ENCODE peak calls at places on chromosomes 11 and 22, in seven cellular contexts. B is neural crest cell, D is esophagus muscularis mucosa, N is neural progenitor cell, Y is dorsolateral prefrontal cortex, W is endothelial cell, G is GM10248. E is an unnamed sample.

GRCh38 chr11:94674005-94674491 is 94.1 kb upstream of the AMOTL1 start:
- DNase-seq in G (no peak), D (peak), W (no peak), Y (no peak), B (no peak), N (no peak), E (no peak)

GRCh38 chr22:29316429-29316828 is 932 bp upstream of the RASL10A start:
- DNase-seq in N (no peak), B (no peak), W (no peak), Y (no peak), G (no peak), D (no peak), E (no peak)

GRCh38 chr22:36398602-36399472 is 11.1 kb upstream of the MYH9 start:
- DNase-seq in N (no peak), D (no peak), G (no peak), B (no peak), W (no peak), Y (no peak), E (no peak)

GRCh38 chr11:7437706-7438105 is 47.6 kb upstream of the OLFML1 start:
- DNase-seq in G (no peak), B (no peak), D (no peak), Y (no peak), W (no peak), N (no peak), E (no peak)

GRCh38 chr11:80521592-80521991 is 1080.8 kb upstream of the TENM4 start:
- DNase-seq in N (no peak), W (no peak), G (no peak), Y (no peak), B (no peak), D (no peak), E (no peak)

GRCh38 chr22:39478461-39478860 is 21.6 kb downstream of the MGAT3 start:
- DNase-seq in W (peak), G (no peak), Y (no peak), N (peak), B (no peak), D (no peak), E (no peak)

GRCh38 chr11:44622721-44623258 is 57.3 kb downstream of the CD82 start:
- DNase-seq in D (peak), W (no peak), N (no peak), B (no peak), G (peak), Y (peak), E (peak)

GRCh38 chr11:14974723-14975587 is 2.8 kb upstream of the CALCA start:
- DNase-seq in W (peak), N (peak), G (peak), D (no peak), B (peak), Y (no peak), E (peak)

DNA sequence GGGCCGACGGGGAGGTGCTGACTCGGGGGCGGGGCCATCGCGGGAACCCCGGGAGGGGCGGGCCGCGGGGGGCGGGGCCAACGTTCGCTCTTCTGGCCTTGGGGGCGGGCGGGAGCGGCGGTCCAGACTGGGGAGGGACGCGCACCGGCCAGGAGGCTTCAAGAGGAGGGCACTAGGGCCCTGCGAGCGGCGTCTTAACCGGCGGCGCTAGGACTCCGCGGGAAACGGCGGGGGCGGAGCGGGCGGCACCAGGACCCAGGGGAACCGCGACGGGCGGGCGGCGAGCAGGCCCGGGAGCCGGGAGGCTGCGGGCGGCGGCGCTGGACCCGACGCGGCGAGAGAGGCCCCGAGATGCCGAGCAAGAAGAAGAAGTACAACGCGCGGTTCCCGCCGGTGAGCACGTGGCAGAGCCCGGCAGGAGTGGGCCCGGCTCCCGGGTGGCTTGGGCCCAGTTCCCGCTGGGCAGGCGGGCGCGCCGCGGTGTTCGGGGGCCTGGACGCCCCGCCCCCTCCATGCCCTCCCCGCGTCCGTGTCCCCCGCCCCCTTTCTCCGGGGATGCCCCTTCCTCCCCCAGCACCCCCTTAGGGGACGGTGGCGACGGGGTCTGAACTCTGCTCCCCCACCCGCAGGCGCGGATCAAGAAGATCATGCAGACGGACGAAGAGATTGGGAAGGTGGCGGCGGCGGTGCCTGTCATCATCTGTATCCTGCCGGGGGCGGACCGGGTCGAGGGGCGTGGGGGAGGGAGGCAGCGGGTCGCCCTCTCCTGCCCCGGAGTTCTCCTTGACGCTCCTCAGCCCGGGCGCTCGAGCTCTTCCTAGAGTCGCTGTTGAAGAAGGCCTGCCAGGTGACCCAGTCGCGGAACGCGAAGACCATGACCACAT is at the start of gene DRAP1:
- DNase-seq in B (peak), G (peak), Y (peak), D (peak), N (peak), W (peak), E (peak)
- TF ChIP-seq CTCF in B (no peak), G (no peak), Y (peak), D (no peak), N (no peak), W (no peak), E (no peak)

GRCh38 chr11:88103337-88104206 is 71.7 kb downstream of the RAB38 start:
- DNase-seq in W (peak), G (peak), Y (no peak), N (peak), D (no peak), B (peak), E (no peak)
- TF ChIP-seq CTCF in W (peak), G (peak), Y (peak), N (peak), D (peak), B (peak), E (no peak)

GRCh38 chr11:10450451-10451398 is 4.3 kb upstream of the AMPD3 start:
- DNase-seq in W (peak), N (peak), Y (no peak), B (peak), G (peak), D (no peak), E (peak)

GRCh38 chr11:10454506-10454901 is 560 bp upstream of the AMPD3 start:
- DNase-seq in W (no peak), D (no peak), Y (no peak), N (no peak), G (no peak), B (no peak), E (no peak)

GRCh38 chr11:10452211-10452767 is 2.8 kb upstream of the AMPD3 start:
- DNase-seq in D (peak), Y (no peak), N (no peak), B (no peak), W (no peak), G (no peak), E (no peak)

GRCh38 chr11:10453261-10453660 is 1.8 kb upstream of the AMPD3 start:
- DNase-seq in W (no peak), D (no peak), N (no peak), G (no peak), B (no peak), Y (no peak), E (no peak)

DNA sequence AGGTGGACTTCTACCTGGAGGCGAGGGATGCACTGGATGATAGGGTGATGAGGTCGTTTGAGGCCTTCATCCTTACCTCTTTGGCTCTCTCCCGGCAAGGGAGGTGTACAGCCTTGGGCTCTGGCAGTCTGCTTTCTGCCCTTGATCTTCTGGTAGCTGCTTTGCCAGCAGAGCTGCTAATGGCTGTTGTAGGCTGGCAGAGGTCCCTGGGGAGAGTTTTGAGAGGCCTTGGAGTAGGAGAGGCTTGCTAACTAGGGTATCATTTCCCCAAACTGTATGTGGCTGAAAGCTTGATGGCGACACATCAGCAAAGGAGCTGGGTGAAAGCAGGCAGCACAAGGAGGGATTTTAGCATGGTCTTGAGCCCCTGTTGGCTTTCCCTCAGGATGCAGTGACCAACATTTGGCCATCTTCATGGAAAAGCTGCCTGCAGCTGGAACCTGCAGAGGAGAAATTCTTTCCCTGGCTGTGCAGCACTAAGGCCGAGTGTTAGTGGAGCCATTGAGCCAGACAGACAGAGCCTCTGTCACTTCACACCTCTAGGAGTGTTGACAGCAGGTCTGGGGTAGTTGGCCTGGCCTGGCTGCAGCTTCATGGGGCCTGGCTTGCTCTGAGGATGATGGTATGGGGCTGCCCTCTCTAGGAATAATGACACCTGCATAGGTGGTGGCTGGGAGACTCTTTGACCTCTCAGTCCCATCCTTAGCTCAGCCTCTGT is 3.5 kb upstream of the AMPD3 start:
- DNase-seq in G (no peak), W (no peak), B (no peak), Y (no peak), N (no peak), D (no peak), E (no peak)
- TF ChIP-seq CTCF in G (no peak), W (no peak), B (no peak), Y (no peak), N (no peak), D (no peak), E (no peak)

DNA sequence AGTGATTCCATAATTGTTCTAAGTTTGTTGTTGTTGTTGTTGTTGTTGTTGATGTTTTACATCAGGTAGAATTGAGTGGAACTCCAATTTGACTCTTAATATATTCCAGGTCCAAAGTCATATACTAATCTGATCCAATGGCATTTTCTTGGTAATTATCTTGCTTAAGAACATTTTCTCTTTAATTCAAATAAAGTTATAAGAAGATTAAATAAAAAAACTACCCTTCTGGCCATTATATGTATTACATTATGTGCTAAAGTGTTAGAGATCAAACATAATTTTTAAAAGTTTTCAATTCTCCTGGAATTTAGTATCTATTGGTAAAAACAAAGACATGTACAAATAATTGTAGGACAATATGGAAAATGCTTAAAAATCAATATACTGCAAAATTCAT is 775.4 kb downstream of the LUZP2 start:
- DNase-seq in B (no peak), W (no peak), N (no peak), G (no peak), D (no peak), Y (no peak), E (no peak)
- TF ChIP-seq CTCF in B (peak), W (peak), N (no peak), G (no peak), D (peak), Y (peak), E (peak)

GRCh38 chr11:117565709-117566108 is 231.3 kb downstream of the DSCAML1 start:
- DNase-seq in D (no peak), N (peak), B (no peak), G (no peak), W (no peak), Y (peak), E (no peak)
- TF ChIP-seq CTCF in D (no peak), N (no peak), B (no peak), G (no peak), W (no peak), Y (no peak), E (no peak)

GRCh38 chr11:111633756-111634362 is 31.6 kb downstream of the SIK2 start:
- DNase-seq in G (no peak), Y (no peak), N (no peak), D (no peak), B (no peak), W (no peak), E (no peak)
- TF ChIP-seq CTCF in G (no peak), Y (no peak), N (no peak), D (no peak), B (no peak), W (no peak), E (no peak)

GRCh38 chr11:63870351-63871197 is 31.7 kb downstream of the MARK2 start:
- DNase-seq in D (no peak), W (peak), Y (no peak), B (no peak), N (no peak), G (no peak), E (no peak)

GRCh38 chr11:63873381-63873780 is 34.5 kb downstream of the MARK2 start:
- DNase-seq in W (no peak), B (no peak), G (no peak), D (no peak), Y (no peak), N (no peak), E (no peak)

GRCh38 chr11:63874511-63874910 is 35.6 kb downstream of the MARK2 start:
- DNase-seq in D (no peak), G (no peak), B (no peak), Y (no peak), N (no peak), W (no peak), E (no peak)

GRCh38 chr11:63872833-63873201 is 33.9 kb downstream of the MARK2 start:
- DNase-seq in W (no peak), Y (no peak), B (no peak), D (no peak), N (no peak), G (no peak), E (no peak)

GRCh38 chr11:63871962-63872832 is 33.3 kb downstream of the MARK2 start:
- DNase-seq in W (peak), D (peak), Y (peak), N (peak), B (peak), G (peak), E (no peak)
- TF ChIP-seq CTCF in W (no peak), D (peak), Y (peak), N (peak), B (peak), G (peak), E (no peak)

DNA sequence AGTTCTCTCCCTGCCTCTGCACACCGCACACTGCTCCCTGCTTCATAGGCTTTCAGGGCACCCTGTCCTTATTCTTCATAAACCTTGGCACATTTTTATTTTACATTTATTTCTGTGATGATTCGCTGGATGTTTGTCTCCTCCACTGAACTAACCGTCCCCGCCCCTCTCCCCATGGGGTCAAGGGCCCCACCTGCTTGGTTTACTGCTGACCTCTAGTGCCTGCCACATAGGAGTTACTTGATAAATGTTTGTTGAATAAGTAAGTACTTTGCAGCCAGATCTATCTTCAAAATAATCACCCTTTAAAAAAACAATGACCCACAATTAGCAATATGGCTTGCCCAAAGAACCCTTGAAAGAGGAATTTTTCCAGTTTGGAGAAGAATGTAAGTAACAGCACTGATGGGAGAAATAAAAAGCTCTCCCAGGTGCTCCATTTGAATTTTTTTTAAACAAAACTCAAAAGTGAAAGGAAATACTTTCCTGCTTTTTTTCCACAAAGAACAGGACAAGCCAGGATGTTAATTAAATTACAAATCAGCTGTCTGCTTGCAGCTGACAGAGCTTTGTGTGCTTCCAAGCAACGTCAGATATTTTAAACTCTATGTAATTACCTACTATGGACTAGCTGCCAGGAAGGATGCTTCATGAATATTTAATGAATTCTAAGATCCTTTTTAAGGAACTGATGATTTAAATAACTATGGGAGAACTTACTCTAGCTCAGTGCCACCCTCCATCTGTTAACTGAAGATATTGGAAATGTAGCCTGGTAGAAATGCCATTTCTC is 1083.6 kb downstream of the DLG2 start:
- DNase-seq in N (peak), Y (no peak), D (no peak), G (no peak), B (no peak), W (no peak), E (no peak)
- TF ChIP-seq CTCF in N (peak), Y (no peak), D (no peak), G (no peak), B (no peak), W (no peak), E (no peak)

GRCh38 chr22:48973694-48974041 is 854.0 kb downstream of the BRD1 start:
- DNase-seq in Y (no peak), W (no peak), D (no peak), N (no peak), G (no peak), B (no peak), E (peak)

GRCh38 chr22:48972979-48973693 is 854.5 kb downstream of the BRD1 start:
- DNase-seq in N (no peak), Y (no peak), D (peak), B (no peak), W (no peak), G (no peak), E (peak)

DNA sequence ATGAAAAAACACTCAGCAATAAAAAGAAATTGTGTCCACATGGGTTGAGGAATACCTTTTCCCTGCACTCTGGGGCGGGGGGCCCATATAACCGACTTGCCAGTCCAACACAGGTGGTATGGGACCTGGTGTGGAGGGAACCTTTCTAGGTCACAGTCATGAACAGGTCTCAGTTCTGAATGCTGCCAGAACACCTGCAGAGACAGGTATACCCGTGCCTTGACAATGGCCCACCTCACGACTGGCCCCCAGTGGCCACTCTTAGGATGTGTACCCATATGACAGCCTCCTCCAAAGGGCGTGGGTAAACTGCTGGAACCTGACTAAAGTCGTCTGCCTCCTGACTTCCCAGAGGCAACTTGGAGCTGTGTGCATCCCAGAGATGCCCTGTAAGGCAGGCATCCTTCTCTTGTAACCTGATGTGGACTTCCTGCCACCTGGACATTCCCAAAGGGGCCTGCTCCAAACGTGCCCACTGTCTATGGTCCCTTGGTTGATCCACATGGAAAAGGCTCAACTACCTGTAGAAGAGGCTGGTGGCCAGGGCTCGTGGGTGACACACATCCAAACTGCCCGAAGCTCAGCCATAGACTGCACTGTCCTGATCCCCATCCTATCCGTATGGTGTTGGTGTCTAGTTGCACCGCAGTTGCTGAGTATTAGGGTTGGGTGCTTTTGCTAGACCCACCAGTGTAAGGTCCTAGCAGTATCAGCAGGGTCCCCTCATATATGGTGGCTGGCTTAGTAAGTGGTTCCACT is 859.3 kb downstream of the BRD1 start:
- DNase-seq in Y (peak), B (no peak), D (peak), N (peak), W (peak), G (no peak), E (peak)
- TF ChIP-seq CTCF in Y (peak), B (peak), D (peak), N (peak), W (peak), G (peak), E (peak)

E was measured in mesothelial cell of epicardium.